ENCODE peak calls at places on chromosome 3, in six cellular contexts. O, H, M, X, W and E are unnamed samples.

GRCh38 chr3:139640456-139640855 is 37.3 kb downstream of the NMNAT3 start:
- DNase-seq in O (no peak), H (no peak), M (no peak), X (no peak), W (no peak), E (no peak)

GRCh38 chr3:18648868-18649450 is 223.8 kb upstream of the SATB1 start:
- DNase-seq in O (no peak), H (no peak), M (no peak), X (no peak), W (no peak), E (no peak)

GRCh38 chr3:193788189-193788946 is 195.4 kb downstream of the OPA1 start:
- DNase-seq in O (peak), H (peak), M (peak), X (no peak), W (peak), E (peak)

GRCh38 chr3:60935709-60936108 is 315.5 kb downstream of the FHIT start:
- DNase-seq in O (no peak), H (no peak), M (no peak), X (no peak), W (no peak), E (no peak)

GRCh38 chr3:30964612-30965011 is 70.2 kb upstream of the GADL1 start:
- DNase-seq in O (no peak), H (no peak), M (no peak), X (no peak), W (peak), E (no peak)

GRCh38 chr3:95134693-95135375 is 1072.0 kb downstream of the NSUN3 start:
- DNase-seq in O (no peak), H (no peak), M (no peak), X (no peak), W (no peak), E (no peak)

GRCh38 chr3:12159227-12159601 is 502 bp upstream of the TIMP4 start:
- DNase-seq in O (no peak), H (no peak), M (no peak), X (peak), W (no peak), E (no peak)

GRCh38 chr3:128804017-128804816 is 75.2 kb upstream of the ACAD9 start:
- DNase-seq in O (no peak), H (peak), M (no peak), X (no peak), W (peak), E (peak)

GRCh38 chr3:159947220-159947619 is 41.4 kb upstream of the IL12A start:
- DNase-seq in O (no peak), H (no peak), M (no peak), X (no peak), W (no peak), E (no peak)

GRCh38 chr3:118412503-118412902 is 622.1 kb downstream of the IGSF11 start:
- DNase-seq in O (no peak), H (no peak), M (no peak), X (no peak), W (peak), E (no peak)
- TF ChIP-seq CTCF in O (no peak), H (no peak), M (no peak), X (no peak), W (peak), E (no peak)

GRCh38 chr3:13843351-13843750 is 36.5 kb downstream of the WNT7A start:
- DNase-seq in O (no peak), H (no peak), M (no peak), X (no peak), W (no peak), E (no peak)

GRCh38 chr3:13842226-13842625 is 37.6 kb downstream of the WNT7A start:
- DNase-seq in O (no peak), H (no peak), M (no peak), X (no peak), W (no peak), E (no peak)

GRCh38 chr3:13841141-13841540 is 38.7 kb downstream of the WNT7A start:
- DNase-seq in O (no peak), H (no peak), M (no peak), X (no peak), W (no peak), E (no peak)

GRCh38 chr3:13840456-13840855 is 39.4 kb downstream of the WNT7A start:
- DNase-seq in O (no peak), H (no peak), M (no peak), X (no peak), W (no peak), E (no peak)

GRCh38 chr3:13841826-13842225 is 38.0 kb downstream of the WNT7A start:
- DNase-seq in O (no peak), H (no peak), M (no peak), X (no peak), W (no peak), E (no peak)
- TF ChIP-seq GABPA in O (no peak), H (no peak), M (no peak), X (no peak), W (no peak), E (no peak)

GRCh38 chr3:195441476-195441970 is 1.3 kb downstream of the ACAP2 start:
- DNase-seq in O (peak), H (peak), M (peak), X (no peak), W (no peak), E (peak)

GRCh38 chr3:195441051-195441450 is 1.8 kb downstream of the ACAP2 start:
- DNase-seq in O (no peak), H (no peak), M (no peak), X (no peak), W (no peak), E (no peak)

GRCh38 chr3:195442573-195443390 is at the start of gene ACAP2:
- DNase-seq in O (peak), H (peak), M (peak), X (peak), W (peak), E (peak)

GRCh38 chr3:195443391-195443989 is 670 bp upstream of the ACAP2 start:
- DNase-seq in O (no peak), H (no peak), M (no peak), X (no peak), W (no peak), E (no peak)

DNA sequence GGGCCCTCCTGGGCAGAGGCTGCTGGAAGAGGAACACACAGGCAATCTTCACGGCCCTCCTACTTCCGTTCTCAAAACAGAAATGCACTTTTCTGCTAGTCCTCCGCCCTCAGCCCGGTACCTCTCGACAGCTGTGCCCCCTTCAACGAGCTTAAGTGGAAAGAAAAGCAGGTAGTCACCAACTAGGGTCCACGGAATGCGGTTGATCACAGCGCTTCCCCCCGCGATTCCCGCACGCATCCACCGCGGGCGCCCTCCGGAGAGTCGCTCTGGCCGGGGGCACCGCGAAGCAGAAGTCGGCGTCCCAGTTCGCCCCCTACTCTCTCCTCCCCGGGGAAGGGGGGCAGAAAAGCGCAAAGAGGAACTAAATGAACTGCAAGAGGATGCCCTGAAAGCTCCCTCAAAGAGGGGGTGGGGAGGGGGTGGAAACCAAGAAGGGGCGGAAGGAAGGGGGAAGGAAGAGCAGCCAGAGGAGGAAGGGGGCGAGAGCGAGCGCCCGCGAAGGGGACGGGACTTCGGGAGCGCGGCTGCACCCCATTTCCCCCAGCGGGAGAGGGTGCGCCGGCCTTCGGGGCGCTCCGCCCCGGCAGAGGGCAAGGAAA is 748 bp downstream of the ACAP2 start:
- DNase-seq in O (no peak), H (peak), M (peak), X (no peak), W (no peak), E (peak)
- TF ChIP-seq CTCF in O (no peak), H (no peak), M (no peak), X (no peak), W (no peak), E (no peak)

DNA sequence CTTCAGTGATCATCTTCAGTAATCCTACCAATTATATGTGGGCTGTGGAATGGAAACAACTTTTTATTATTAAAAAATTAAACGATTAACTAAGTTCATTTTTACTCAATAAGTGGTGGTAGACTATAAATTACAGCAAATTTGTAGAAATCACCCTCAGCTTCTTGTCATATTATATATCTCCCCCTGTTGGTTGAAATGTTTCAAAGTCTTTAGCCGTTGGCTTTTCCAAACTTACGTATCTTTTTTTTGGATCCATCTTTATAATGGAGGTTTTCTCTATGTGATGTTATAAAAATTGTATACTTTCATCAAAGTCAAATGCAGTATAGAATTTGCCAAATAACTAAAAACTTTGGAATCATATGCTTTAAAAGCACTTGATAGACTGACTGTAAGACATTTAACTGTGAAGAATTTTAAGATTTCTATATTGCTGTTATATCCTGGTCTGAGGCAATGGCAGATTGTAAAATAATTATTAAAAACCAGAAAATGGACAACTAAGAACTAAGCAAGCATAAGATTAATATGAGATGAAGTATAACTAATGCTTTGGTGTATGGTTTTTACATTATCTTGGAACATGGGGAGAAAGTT is 44.7 kb downstream of the ATP11B start:
- DNase-seq in O (peak), H (peak), M (peak), X (no peak), W (no peak), E (peak)
- TF ChIP-seq GABPA in O (no peak), H (no peak), M (no peak), X (no peak), W (no peak), E (no peak)

GRCh38 chr3:41001556-41001955 is 197.7 kb upstream of the CTNNB1 start:
- DNase-seq in O (no peak), H (no peak), M (no peak), X (no peak), W (no peak), E (no peak)
- TF ChIP-seq CTCF in O (no peak), H (no peak), M (no peak), X (no peak), W (no peak), E (no peak)

DNA sequence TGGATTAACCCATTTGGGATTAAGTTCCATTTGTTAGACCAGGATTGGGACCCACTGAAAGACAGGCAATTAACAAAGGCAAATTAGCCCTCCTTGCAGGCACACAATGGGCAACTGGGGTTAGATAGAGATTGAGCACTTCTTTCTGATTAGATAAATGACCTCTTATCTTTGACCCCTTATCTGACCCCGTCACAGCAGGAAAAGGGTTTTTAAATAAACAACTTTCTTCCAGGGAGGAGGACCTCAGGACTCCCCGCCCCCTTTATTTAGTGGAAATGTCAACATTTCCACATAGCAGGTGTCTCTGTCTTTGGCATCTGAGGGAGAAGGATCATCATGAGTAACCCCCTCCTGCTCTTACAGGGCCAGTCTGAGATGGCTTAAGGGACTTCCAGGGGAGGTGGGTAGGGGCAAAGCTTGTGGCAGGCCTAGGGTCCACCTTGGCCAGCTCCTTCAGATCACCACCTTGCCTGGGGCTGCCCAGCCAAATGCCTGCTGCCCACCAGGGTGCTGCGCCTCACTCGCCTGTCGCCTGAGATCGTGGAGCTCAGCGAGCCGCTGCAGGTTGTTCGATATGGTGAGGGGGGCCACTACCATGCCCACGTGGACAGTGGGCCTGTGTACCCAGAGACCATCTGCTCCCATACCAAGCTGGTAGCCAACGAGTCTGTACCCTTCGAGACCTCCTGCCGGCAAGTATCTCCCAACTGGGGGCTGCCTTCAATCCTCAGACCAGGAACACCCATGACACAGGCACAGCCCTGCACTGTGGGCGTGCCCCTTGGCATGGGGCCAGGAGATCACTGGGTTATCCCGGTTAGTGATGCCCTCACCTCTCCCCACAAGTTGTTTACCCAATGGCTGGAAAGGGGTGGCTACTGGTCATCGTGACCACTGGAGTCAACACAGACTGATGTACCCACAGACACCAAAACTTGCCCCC is 2.6 kb upstream of the WDR6 start:
- DNase-seq in O (peak), H (no peak), M (no peak), X (no peak), W (no peak), E (no peak)
- TF ChIP-seq GABPA in O (no peak), H (no peak), M (no peak), X (no peak), W (no peak), E (no peak)

GRCh38 chr3:46719044-46719565 is 1.4 kb upstream of the PRSS50 start:
- DNase-seq in O (no peak), H (no peak), M (no peak), X (no peak), W (no peak), E (no peak)

GRCh38 chr3:46719735-46720271 is 2.1 kb upstream of the PRSS50 start:
- DNase-seq in O (no peak), H (no peak), M (no peak), X (no peak), W (no peak), E (no peak)

GRCh38 chr3:46716461-46717441 is 918 bp downstream of the PRSS50 start:
- DNase-seq in O (no peak), H (no peak), M (no peak), X (no peak), W (no peak), E (no peak)

GRCh38 chr3:46715507-46716175 is 2.0 kb downstream of the PRSS50 start:
- DNase-seq in O (no peak), H (no peak), M (no peak), X (no peak), W (no peak), E (no peak)

DNA sequence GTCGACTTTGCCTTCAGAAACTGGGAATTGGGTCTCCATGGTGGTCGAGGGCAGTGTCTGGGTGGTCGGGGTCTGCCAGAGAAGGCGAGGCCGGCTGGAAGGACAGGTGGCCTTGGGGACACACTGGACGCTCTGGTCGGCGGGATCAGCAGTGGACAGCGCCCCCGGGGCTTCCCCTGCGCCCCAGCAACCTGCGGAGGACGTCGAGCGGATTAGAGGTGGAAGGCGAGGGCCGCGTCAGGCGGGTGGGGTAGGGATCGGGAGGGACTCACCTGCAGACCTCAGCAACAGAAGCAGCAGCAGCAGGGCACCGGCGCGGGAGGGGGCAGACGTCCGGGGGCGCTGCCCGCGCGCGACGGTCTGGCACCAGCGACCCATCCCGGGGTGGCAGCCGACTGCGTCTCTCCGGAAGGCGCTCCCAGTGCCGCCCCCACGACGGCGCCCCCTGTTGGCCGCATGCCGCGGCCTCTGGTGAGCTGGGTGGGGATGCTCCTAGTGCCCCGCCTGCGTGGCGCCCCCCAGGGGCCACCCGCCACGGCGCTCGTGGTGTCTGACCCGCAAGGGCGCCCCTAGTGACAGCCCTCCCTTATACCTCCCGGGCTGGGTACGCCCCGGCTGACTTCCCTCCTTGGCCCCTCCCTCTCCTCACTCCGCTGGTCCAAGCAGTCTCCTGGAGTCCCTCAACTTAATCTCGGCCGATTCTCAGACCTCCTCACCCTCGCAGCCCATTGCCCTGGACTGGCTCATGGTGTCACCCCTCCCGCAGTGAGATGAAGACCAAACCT is at the start of gene PRSS50:
- DNase-seq in O (no peak), H (peak), M (peak), X (no peak), W (no peak), E (no peak)
- TF ChIP-seq CTCF in O (peak), H (peak), M (peak), X (no peak), W (no peak), E (no peak)

DNA sequence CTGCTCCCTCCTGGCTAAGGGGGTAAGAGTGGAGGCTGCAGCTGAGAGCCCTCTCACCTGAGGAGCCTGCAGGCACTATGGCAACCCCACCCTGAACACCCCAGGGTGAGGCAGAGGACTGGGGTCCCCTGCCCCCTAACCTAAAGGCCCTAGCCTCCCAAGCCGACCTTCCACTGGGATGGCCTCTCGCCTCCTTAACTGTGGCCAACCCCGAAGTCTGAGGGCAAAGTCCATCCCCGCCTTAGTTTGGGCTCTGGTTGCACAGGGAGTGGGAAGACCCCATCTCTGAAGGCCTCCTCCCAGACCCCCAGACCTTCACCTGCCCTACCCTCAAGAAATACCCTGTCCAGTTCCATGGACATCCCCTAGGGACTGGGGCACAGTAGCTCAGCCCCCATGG is 100.6 kb upstream of the PRR23E start:
- DNase-seq in O (no peak), H (no peak), M (no peak), X (no peak), W (no peak), E (no peak)
- TF ChIP-seq GABPA in O (no peak), H (no peak), M (no peak), X (no peak), W (no peak), E (no peak)

DNA sequence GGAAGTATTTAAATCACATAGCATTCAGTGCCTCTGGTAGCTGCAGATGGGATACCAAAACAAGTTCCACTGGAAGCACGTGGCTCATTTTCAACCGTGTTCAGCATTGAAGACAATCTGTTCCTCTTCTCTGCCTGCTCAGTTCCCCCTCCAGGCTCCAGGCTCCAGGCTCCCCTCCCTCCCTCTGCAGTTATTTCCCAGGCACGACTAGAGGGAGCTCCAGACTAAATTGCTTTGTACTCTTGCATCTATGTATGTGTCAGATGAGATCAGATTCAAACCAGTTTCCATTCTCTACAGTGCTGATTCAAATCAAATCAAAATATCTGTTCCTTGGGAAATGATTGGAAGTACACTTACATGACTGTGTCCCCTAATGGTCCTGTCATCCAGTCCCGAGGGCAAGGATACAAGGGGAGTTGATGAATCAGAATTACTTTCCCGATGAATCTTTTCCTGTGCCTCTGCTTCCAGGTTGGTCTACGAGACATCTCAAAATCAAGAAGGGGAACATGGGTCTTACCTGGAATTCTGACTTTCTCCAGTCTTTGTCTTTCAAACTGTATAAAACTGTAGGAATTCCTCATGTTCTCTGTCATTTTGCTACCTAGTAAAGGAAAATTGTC is 600.5 kb downstream of the EDEM1 start:
- DNase-seq in O (no peak), H (peak), M (peak), X (peak), W (no peak), E (peak)
- TF ChIP-seq CTCF in O (peak), H (peak), M (peak), X (peak), W (peak), E (no peak)